ENCODE peak calls at places on chromosomes 4 and X, in four cellular contexts. One of them, this sample, is unnamed.

GRCh38 chr4:188971125-188971524 is 831.9 kb downstream of the TRIML1 start:
- DNase-seq in HepG2: no peak
- DNase-seq in K562: no peak
- DNase-seq in SK-N-SH: peak; percentile 9
- DNase-seq in this sample: no peak

GRCh38 chr4:58514299-58514698 is 1404.1 kb upstream of the IGFBP7 start:
- DNase-seq in HepG2: no peak
- DNase-seq in K562: no peak
- DNase-seq in SK-N-SH: no peak
- DNase-seq in this sample: no peak

GRCh38 chr4:165692082-165692481 is 181.0 kb upstream of the TLL1 start:
- DNase-seq in HepG2: no peak
- DNase-seq in K562: no peak
- DNase-seq in SK-N-SH: no peak
- DNase-seq in this sample: no peak

GRCh38 chr4:7960017-7960789 is 20.5 kb upstream of the AFAP1 start:
- DNase-seq in HepG2: no peak
- DNase-seq in K562: no peak
- DNase-seq in SK-N-SH: no peak
- DNase-seq in this sample: no peak

GRCh38 chr4:8540586-8540985 is 39.6 kb upstream of the GPR78 start:
- DNase-seq in HepG2: no peak
- DNase-seq in K562: no peak
- DNase-seq in SK-N-SH: no peak
- DNase-seq in this sample: no peak

GRCh38 chr4:11424000-11424399 is 4.7 kb downstream of the HS3ST1 start:
- DNase-seq in HepG2: peak; percentile 39
- DNase-seq in K562: peak; percentile 28
- DNase-seq in SK-N-SH: peak; percentile 53
- DNase-seq in this sample: no peak

GRCh38 chrX:30973784-30974427 is 84.9 kb upstream of the TAB3 start:
- DNase-seq in HepG2: no peak
- DNase-seq in K562: no peak
- DNase-seq in SK-N-SH: no peak
- DNase-seq in this sample: no peak

GRCh38 chr4:32962100-32962499 is 2241.9 kb downstream of the PCDH7 start:
- DNase-seq in HepG2: no peak
- DNase-seq in K562: no peak
- DNase-seq in SK-N-SH: no peak
- DNase-seq in this sample: no peak

GRCh38 chr4:176885224-176885623 is 92.5 kb upstream of the VEGFC start:
- DNase-seq in HepG2: no peak
- DNase-seq in K562: no peak
- DNase-seq in SK-N-SH: no peak
- DNase-seq in this sample: no peak

GRCh38 chr4:132572210-132572609 is 576.9 kb upstream of the PCDH10 start:
- DNase-seq in HepG2: no peak
- DNase-seq in K562: no peak
- DNase-seq in SK-N-SH: no peak
- DNase-seq in this sample: no peak

GRCh38 chr4:17544831-17545234 is 29.9 kb downstream of the CLRN2 start:
- DNase-seq in HepG2: peak; percentile 68
- DNase-seq in K562: no peak
- DNase-seq in SK-N-SH: peak; percentile 36
- DNase-seq in this sample: no peak

GRCh38 chr4:113559947-113560346 is 201.6 kb downstream of the CAMK2D start:
- DNase-seq in HepG2: no peak
- DNase-seq in K562: no peak
- DNase-seq in SK-N-SH: no peak
- DNase-seq in this sample: no peak

GRCh38 chrX:39152106-39152649 is 350.9 kb downstream of the MID1IP1 start:
- DNase-seq in HepG2: no peak
- DNase-seq in K562: peak; percentile 77
- DNase-seq in SK-N-SH: peak; percentile 65
- DNase-seq in this sample: no peak

GRCh38 chr4:23929248-23929647 is 39.4 kb upstream of the PPARGC1A start:
- DNase-seq in HepG2: no peak
- DNase-seq in K562: no peak
- DNase-seq in SK-N-SH: no peak
- DNase-seq in this sample: no peak

GRCh38 chr4:121182296-121182695 is 18.2 kb upstream of the TNIP3 start:
- DNase-seq in HepG2: no peak
- DNase-seq in K562: no peak
- DNase-seq in SK-N-SH: no peak
- DNase-seq in this sample: peak; percentile 50

GRCh38 chrX:2608638-2609430 is 82.3 kb upstream of the CD99 start:
- DNase-seq in HepG2: peak; percentile 72
- DNase-seq in K562: peak; percentile 89
- DNase-seq in SK-N-SH: peak; percentile 86
- DNase-seq in this sample: peak; percentile 84

GRCh38 chr4:1417522-1418390 is 11.5 kb upstream of the NKX1-1 start:
- DNase-seq in HepG2: peak; percentile 29
- DNase-seq in K562: no peak
- DNase-seq in SK-N-SH: peak; percentile 30
- DNase-seq in this sample: no peak

GRCh38 chrX:50049228-50049627 is 126.8 kb downstream of the CLCN5 start:
- DNase-seq in HepG2: no peak
- DNase-seq in K562: no peak
- DNase-seq in SK-N-SH: no peak
- DNase-seq in this sample: no peak

GRCh38 chr4:36243355-36244256 is 708 bp downstream of the ARAP2 start:
- DNase-seq in HepG2: no peak
- DNase-seq in K562: peak; percentile 5
- DNase-seq in SK-N-SH: peak; percentile 4
- DNase-seq in this sample: peak; percentile 39

GRCh38 chrX:113389846-113390245 is 549.2 kb upstream of the AMOT start:
- DNase-seq in HepG2: no peak
- DNase-seq in K562: no peak
- DNase-seq in SK-N-SH: no peak
- DNase-seq in this sample: no peak

GRCh38 chrX:64205441-64205734 is at the start of gene AMER1:
- DNase-seq in HepG2: no peak
- DNase-seq in K562: no peak
- DNase-seq in SK-N-SH: no peak
- DNase-seq in this sample: no peak

GRCh38 chr4:119026662-119027444 is 108.8 kb upstream of the MYOZ2 start:
- DNase-seq in HepG2: no peak
- DNase-seq in K562: no peak
- DNase-seq in SK-N-SH: no peak
- DNase-seq in this sample: no peak

GRCh38 chr4:167715176-167715575 is 377.2 kb upstream of the ANXA10 start:
- DNase-seq in HepG2: no peak
- DNase-seq in K562: no peak
- DNase-seq in SK-N-SH: no peak
- DNase-seq in this sample: no peak

GRCh38 chr4:173130671-173131070 is 37.9 kb upstream of the GALNT7 start:
- DNase-seq in HepG2: no peak
- DNase-seq in K562: no peak
- DNase-seq in SK-N-SH: no peak
- DNase-seq in this sample: no peak

GRCh38 chr4:80788798-80789197 is 241.7 kb upstream of the BMP3 start:
- DNase-seq in HepG2: no peak
- DNase-seq in K562: no peak
- DNase-seq in SK-N-SH: no peak
- DNase-seq in this sample: no peak

GRCh38 chrX:75038925-75039324 is 113.7 kb upstream of the NEXMIF start:
- DNase-seq in HepG2: peak; percentile 10
- DNase-seq in K562: no peak
- DNase-seq in SK-N-SH: no peak
- DNase-seq in this sample: peak; percentile 10

GRCh38 chr4:6962211-6963041 is 52.8 kb downstream of the TBC1D14 start:
- DNase-seq in HepG2: no peak
- DNase-seq in K562: no peak
- DNase-seq in SK-N-SH: no peak
- DNase-seq in this sample: no peak

GRCh38 chrX:56729152-56729557 is at the start of gene NBDY:
- DNase-seq in HepG2: no peak
- DNase-seq in K562: peak; percentile 12
- DNase-seq in SK-N-SH: peak; percentile 35
- DNase-seq in this sample: no peak

DNA sequence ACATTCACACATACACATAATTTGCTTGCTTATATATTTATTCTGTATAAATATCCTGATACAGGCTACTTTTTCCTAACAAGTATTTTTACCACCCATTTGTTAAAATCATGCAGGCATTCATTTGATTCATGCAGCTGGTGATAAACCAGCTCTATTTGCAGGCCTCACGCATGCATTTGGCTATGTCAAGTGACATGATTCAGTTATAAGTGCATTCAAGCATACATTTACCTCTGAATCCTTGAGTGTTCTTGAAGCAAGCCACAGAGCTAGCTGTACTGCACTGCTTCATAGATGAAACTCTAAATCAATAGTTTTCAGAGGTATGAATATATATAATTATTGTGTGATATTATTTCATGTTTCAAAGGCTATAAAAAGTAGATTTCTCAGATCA is 544.0 kb upstream of the AGA start:
- DNase-seq in HepG2: no peak
- DNase-seq in K562: no peak
- DNase-seq in SK-N-SH: no peak
- DNase-seq in this sample: no peak
- TF ChIP-seq GABPA in HepG2: no peak
- TF ChIP-seq GABPA in K562: no peak
- TF ChIP-seq GABPA in SK-N-SH: no peak
- TF ChIP-seq GABPA in this sample: no peak

GRCh38 chrX:16839852-16840460 is 30.2 kb downstream of the RBBP7 start:
- DNase-seq in HepG2: no peak
- DNase-seq in K562: no peak
- DNase-seq in SK-N-SH: no peak
- DNase-seq in this sample: no peak

GRCh38 chrX:16839224-16839851 is 30.8 kb downstream of the RBBP7 start:
- DNase-seq in HepG2: no peak
- DNase-seq in K562: peak; percentile 31
- DNase-seq in SK-N-SH: no peak
- DNase-seq in this sample: no peak

GRCh38 chrX:16834811-16835210 is 35.4 kb downstream of the RBBP7 start:
- DNase-seq in HepG2: no peak
- DNase-seq in K562: no peak
- DNase-seq in SK-N-SH: no peak
- DNase-seq in this sample: no peak

GRCh38 chrX:16836371-16836770 is 33.8 kb downstream of the RBBP7 start:
- DNase-seq in HepG2: peak; percentile 17
- DNase-seq in K562: peak; percentile 20
- DNase-seq in SK-N-SH: peak; percentile 47
- DNase-seq in this sample: no peak

DNA sequence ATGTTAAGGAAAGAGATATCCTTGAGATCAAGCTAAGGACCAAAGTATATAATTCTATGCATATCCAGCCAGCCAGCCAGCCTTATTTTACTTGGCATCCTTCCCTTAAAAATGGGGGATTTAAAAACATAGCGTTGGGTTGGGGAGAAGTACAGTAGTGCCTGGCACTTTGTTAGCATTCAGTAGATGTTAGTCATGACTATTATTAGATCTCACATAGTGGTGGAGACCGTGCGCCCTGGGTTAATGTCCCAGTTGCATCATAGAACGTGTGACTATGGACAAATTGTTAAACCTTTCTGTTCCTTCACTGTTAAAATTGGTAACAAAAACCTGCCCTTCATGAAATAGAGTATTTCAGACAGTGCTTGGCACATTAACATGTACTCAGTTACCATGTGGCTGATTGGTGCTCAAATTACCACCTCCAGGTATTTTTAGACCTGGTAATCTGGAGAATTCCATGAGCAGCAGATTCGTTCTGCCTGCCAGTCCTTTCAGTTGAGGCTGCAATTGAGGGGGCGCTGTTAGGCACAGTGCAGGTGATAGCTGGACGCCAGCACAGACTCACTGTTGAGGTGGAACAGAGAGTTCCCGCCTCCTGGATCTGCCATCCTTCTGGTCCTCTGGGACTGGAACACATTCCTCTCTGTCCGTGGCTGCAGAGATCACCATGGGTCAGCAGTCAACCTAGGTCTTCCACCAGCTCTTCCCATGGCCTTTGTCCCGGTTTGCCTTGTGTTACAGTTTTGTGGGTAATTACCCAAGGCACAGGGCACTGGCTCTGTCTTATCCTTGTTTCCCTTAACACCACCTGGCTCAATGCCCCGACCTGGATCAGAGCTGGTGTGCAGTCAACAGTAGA is 31.7 kb downstream of the RBBP7 start:
- DNase-seq in HepG2: no peak
- DNase-seq in K562: no peak
- DNase-seq in SK-N-SH: no peak
- DNase-seq in this sample: no peak
- H3K27ac ChIP-seq in HepG2: no peak overlapping the region
- H3K27ac ChIP-seq in K562: no peak overlapping the region
- H3K27ac ChIP-seq in SK-N-SH: peak overlapping the region; percentile 87
- H3K27ac ChIP-seq in this sample: no peak overlapping the region

GRCh38 chr4:55668449-55668848 is 32.4 kb upstream of the NMU start:
- DNase-seq in HepG2: no peak
- DNase-seq in K562: no peak
- DNase-seq in SK-N-SH: no peak
- DNase-seq in this sample: no peak
- TF ChIP-seq CTCF in HepG2: no peak
- TF ChIP-seq CTCF in K562: no peak
- TF ChIP-seq CTCF in SK-N-SH: no peak
- TF ChIP-seq CTCF in this sample: no peak

DNA sequence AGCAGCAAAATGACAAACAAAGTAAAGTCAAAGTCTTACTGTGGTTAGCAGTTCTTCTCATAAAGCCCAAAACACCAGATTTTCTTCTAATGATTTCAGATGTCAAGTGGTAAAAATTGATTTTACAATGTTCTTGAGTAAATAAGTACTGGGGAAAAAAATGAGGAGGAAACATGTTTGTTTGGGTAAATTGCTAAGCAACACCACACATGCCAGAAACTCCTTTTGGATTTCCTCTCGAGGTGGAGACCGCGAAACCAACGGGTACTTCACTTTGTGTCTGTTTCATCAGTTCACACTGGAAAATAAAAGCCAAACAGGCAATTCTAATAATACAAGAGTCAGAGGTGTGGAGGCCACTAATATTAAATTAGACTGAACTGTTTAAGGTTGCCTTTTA is 4.6 kb upstream of the PKD2 start:
- DNase-seq in HepG2: no peak
- DNase-seq in K562: no peak
- DNase-seq in SK-N-SH: no peak
- DNase-seq in this sample: no peak
- TF ChIP-seq GABPA in HepG2: no peak
- TF ChIP-seq GABPA in K562: no peak
- TF ChIP-seq GABPA in SK-N-SH: no peak
- TF ChIP-seq GABPA in this sample: no peak

GRCh38 chrX:13080128-13080795 is 35.8 kb upstream of the FAM9C start:
- DNase-seq in HepG2: no peak
- DNase-seq in K562: no peak
- DNase-seq in SK-N-SH: no peak
- DNase-seq in this sample: no peak
- H3K27ac ChIP-seq in HepG2: no peak overlapping the region
- H3K27ac ChIP-seq in K562: no peak overlapping the region
- H3K27ac ChIP-seq in SK-N-SH: peak overlapping the region; percentile 84
- H3K27ac ChIP-seq in this sample: peak overlapping the region; percentile 97